ENCODE peak calls at places on chromosome 20, in four cellular contexts. Y, I, D and M are unnamed samples.

GRCh38 chr20:43508106-43508505 is 609 bp downstream of the L3MBTL1 start:
- DNase-seq in D (peak; percentile 54), Y (peak; percentile 42), I (no peak), M (no peak)

GRCh38 chr20:48697845-48698491 is 129.8 kb downstream of the PREX1 start:
- DNase-seq in I (peak; percentile 64), D (no peak), Y (no peak), M (peak; percentile 53)

GRCh38 chr20:9072741-9073310 is 3.9 kb downstream of the PLCB4 start:
- DNase-seq in Y (peak; percentile 95), D (no peak), I (no peak), M (peak; percentile 43)

GRCh38 chr20:52497731-52498130 is 306.2 kb upstream of the ZFP64 start:
- DNase-seq in Y (no peak), I (peak; percentile 66), D (no peak), M (peak; percentile 50)

GRCh38 chr20:5835870-5836269 is 85.7 kb downstream of the SHLD1 start:
- DNase-seq in I (peak; percentile 57), Y (no peak), D (no peak), M (peak; percentile 92)

GRCh38 chr20:54254596-54254995 is 46.7 kb downstream of the PFDN4 start:
- DNase-seq in I (peak; percentile 19), D (no peak), Y (no peak), M (no peak)

GRCh38 chr20:56636701-56637100 is 7.6 kb downstream of the TFAP2C start:
- DNase-seq in D (no peak), I (no peak), Y (no peak), M (peak; percentile 12)

GRCh38 chr20:53216856-53217576 is 244.9 kb downstream of the TSHZ2 start:
- DNase-seq in D (peak; percentile 89), I (no peak), Y (peak; percentile 73), M (peak; percentile 28)

GRCh38 chr20:61405007-61405406 is 152.9 kb downstream of the CDH4 start:
- DNase-seq in D (no peak), Y (no peak), I (no peak), M (no peak)

GRCh38 chr20:33674294-33675126 is at the start of gene NECAB3:
- DNase-seq in Y (peak; percentile 78), I (peak; percentile 59), D (peak; percentile 85), M (peak; percentile 74)

GRCh38 chr20:54350415-54350814 is 125.0 kb upstream of the DOK5 start:
- DNase-seq in D (no peak), I (peak; percentile 7), Y (no peak), M (no peak)

GRCh38 chr20:6590891-6591679 is 176.4 kb upstream of the BMP2 start:
- DNase-seq in D (no peak), Y (no peak), I (peak; percentile 77), M (peak; percentile 63)

GRCh38 chr20:48247961-48248360 is 462.7 kb upstream of the SULF2 start:
- DNase-seq in I (no peak), Y (no peak), D (no peak), M (no peak)

GRCh38 chr20:12358006-12358654 is 440.4 kb downstream of the BTBD3 start:
- DNase-seq in I (no peak), Y (peak; percentile 82), D (peak; percentile 60), M (no peak)

GRCh38 chr20:45909336-45909808 is 2.6 kb downstream of the PLTP start:
- DNase-seq in Y (no peak), I (no peak), D (no peak), M (no peak)

GRCh38 chr20:5197847-5198650 is 71.2 kb downstream of the CDS2 start:
- DNase-seq in I (no peak), Y (no peak), D (no peak), M (no peak)

GRCh38 chr20:11716945-11717248 is 200.8 kb upstream of the BTBD3 start:
- DNase-seq in Y (no peak), I (no peak), D (no peak), M (no peak)

GRCh38 chr20:25372584-25373336 is 17.9 kb downstream of the ABHD12 start:
- DNase-seq in I (peak; percentile 99), Y (no peak), D (no peak), M (peak; percentile 97)

GRCh38 chr20:19908586-19908985 is 108.6 kb upstream of the NAA20 start:
- DNase-seq in I (no peak), D (no peak), Y (no peak), M (peak; percentile 66)

GRCh38 chr20:19903168-19903676 is 113.9 kb upstream of the NAA20 start:
- DNase-seq in D (no peak), I (peak; percentile 76), Y (no peak), M (peak; percentile 94)

GRCh38 chr20:19911810-19912382 is 105.3 kb upstream of the NAA20 start:
- DNase-seq in I (no peak), D (no peak), Y (no peak), M (no peak)

GRCh38 chr20:19909696-19910095 is 107.5 kb upstream of the NAA20 start:
- DNase-seq in Y (no peak), I (no peak), D (no peak), M (no peak)

DNA sequence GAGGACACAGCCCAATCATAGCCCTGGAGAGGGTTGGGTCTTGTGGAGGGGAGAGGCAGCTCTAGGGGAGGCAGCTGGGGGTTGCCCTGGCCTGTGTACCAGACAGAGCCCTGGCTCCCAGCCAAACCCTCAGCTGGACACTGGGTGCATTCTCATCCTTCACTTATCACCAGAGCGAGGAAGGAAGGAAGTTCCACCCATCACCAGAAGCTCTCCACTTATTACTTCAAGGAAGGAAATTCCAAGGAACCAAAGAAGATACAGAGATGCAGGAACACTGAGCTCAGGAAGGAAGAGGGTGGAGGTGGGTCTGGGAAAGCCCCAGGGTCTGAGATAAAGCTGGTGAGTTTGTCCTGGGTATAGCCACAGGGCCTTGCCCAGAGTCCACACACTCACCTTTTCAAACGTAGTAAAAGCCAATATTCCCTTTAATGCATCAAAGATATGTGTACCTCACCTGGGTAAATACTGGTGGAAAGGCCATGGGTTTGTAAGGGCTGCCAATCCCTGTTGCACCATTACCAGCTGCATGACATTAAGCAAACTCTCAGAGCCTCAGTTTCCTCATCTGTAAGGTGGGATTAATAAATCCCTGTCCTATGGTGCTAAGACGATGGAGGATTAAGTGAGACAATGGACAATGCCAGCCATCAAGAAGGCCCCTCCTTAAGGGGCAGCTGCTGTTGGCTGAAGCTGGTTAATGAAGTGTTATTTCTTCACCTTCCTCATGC is 109.7 kb upstream of the NAA20 start:
- DNase-seq in D (no peak), I (no peak), Y (no peak), M (peak; percentile 39)
- H2BK120ac ChIP-seq in D (no peak overlapping the region), I (no peak overlapping the region), Y (no peak overlapping the region), M (no peak overlapping the region)

DNA sequence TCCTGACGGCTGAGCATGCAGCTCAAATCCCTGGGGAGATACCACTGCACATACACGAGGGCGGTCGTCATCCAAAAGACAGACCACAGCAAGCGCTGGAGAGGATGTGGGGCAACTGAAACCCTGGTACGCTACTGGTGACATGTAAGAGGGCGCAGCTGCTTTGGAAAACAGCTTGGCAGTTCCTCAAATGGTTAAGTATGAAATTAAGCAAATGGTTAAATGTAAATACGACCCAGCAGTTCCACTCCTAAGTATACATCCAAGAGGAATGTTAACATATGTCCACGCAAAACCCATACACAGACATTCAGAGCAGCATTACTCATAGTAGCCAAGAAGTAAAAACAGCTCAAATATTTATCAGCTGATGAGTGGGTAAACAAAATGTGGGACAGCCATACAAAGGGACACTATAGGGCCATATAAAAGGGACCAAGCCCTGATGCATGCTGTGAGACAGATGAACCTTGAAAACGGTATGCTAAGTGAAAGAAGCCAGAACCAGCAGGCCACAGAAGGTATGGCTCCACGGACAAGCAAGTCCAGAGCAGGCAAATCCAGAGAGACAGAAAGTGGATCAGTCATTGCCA is 38.5 kb downstream of the RIPOR3 start:
- DNase-seq in Y (no peak), D (no peak), I (peak; percentile 77), M (peak; percentile 96)
- H3K18ac ChIP-seq in Y (no peak overlapping the region), D (no peak overlapping the region), I (peak overlapping the region; percentile 99), M (peak overlapping the region; percentile 90)

GRCh38 chr20:19775353-19776201 is 17.5 kb downstream of the RIN2 start:
- DNase-seq in D (no peak), I (no peak), Y (no peak), M (no peak)
- H2BK120ac ChIP-seq in D (no peak overlapping the region), I (peak overlapping the region; percentile 20), Y (no peak overlapping the region), M (no peak overlapping the region)

DNA sequence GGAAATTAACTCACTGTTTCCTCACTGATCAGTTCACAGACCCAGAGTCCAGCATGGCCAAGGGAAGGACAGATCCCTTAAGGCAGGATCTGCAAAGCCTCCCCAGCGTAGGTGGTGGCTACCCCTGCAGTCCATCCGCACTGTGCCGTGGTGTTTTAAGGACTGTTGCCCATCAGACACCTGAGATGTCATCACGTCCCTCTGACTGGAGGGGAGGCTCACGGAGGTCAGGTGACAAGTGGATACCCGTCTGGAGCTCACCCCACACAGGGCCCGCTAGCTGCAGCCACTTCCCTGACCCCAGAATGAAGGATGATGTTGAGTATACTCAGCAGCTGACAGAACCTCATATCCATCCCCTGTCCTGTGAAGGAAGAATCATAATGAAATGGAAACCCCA is 161.8 kb upstream of the GGTLC1 start:
- DNase-seq in Y (no peak), D (no peak), I (no peak), M (no peak)
- H3K18ac ChIP-seq in Y (no peak overlapping the region), D (no peak overlapping the region), I (no peak overlapping the region), M (no peak overlapping the region)

GRCh38 chr20:19890358-19891117 is 126.6 kb upstream of the NAA20 start:
- DNase-seq in D (no peak), Y (no peak), I (no peak), M (no peak)

GRCh38 chr20:19886666-19887288 is 128.7 kb downstream of the RIN2 start:
- DNase-seq in D (no peak), Y (peak; percentile 65), I (peak; percentile 56), M (peak; percentile 65)

GRCh38 chr20:19887566-19888268 is 129.4 kb upstream of the NAA20 start:
- DNase-seq in D (no peak), Y (no peak), I (no peak), M (no peak)

GRCh38 chr20:19888269-19888669 is 128.9 kb upstream of the NAA20 start:
- DNase-seq in D (no peak), Y (no peak), I (no peak), M (peak; percentile 70)

DNA sequence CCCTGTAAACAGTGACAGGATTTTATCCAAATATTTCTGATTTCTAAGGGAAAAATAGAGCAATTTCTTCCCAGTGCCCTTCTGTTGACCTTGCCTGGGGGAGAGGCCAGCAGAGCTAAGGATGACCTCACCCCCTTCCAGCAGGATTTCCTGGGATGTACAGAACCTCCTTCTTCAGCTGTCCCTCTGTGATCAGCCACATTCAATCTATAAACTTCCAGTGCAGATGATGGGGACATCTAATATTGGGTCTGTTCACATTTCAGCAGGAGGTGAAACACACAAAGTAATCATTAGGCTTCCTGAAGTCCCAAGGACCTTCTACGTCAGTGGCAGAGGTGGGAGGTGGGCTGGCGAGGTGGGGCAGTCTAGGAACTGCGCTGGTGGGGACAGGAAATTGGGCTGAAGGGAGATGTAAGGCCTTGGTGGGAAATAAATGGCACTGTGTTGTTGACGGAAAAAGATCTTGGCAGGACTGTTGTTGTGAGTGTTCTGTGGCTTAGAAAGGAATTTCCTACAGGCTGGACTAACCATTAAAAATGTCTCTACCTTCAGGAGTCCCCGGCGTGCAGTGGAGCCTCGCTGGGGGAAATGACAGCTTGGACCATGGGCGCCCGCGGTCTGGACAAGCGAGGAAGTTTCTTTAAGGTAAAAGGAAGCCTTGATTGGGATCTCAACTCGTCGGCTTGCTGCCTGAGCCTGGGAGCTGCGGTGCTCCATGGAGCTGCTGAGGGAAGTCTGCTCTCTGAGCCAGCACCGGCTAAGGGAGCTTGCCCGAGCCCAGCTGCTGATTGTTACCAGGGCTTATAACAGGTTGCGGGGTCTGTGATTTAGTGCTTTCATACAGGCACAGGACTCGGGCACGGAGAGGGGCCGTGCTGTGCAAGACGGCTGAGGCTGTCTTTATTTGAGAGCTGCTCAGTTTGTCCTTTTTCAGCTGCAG is 127.9 kb upstream of the NAA20 start:
- DNase-seq in I (peak; percentile 76), Y (no peak), D (no peak), M (peak; percentile 79)
- H2BK120ac ChIP-seq in I (peak overlapping the region; percentile 94), Y (no peak overlapping the region), D (no peak overlapping the region), M (peak overlapping the region; percentile 74)